ENCODE peak calls at places on chromosomes 2 and 18, in five cellular contexts. One of them, this sample, is unnamed.
A peak's percentile ranks its signal among the peaks of the same experiment; 100 is the strongest.

GRCh38 chr2:15794608-15795134 is 145.7 kb upstream of the MYCN start:
- DNase-seq in Panc1: no peak
- DNase-seq in mucosa of descending colon: no peak
- DNase-seq in body of pancreas: no peak
- DNase-seq in endothelial cell of umbilical vein: no peak
- DNase-seq in this sample: no peak

GRCh38 chr2:188292446-188293239 is 969 bp downstream of the GULP1 start:
- DNase-seq in Panc1: peak; percentile 78
- DNase-seq in mucosa of descending colon: peak; percentile 76
- DNase-seq in body of pancreas: peak; percentile 87
- DNase-seq in endothelial cell of umbilical vein: peak; percentile 91
- DNase-seq in this sample: peak; percentile 73

GRCh38 chr18:63070750-63071502 is 248.6 kb downstream of the BCL2 start:
- DNase-seq in Panc1: no peak
- DNase-seq in mucosa of descending colon: no peak
- DNase-seq in body of pancreas: no peak
- DNase-seq in endothelial cell of umbilical vein: no peak
- DNase-seq in this sample: no peak

GRCh38 chr2:86482034-86482433 is 40.9 kb downstream of the KDM3A start:
- DNase-seq in Panc1: no peak
- DNase-seq in mucosa of descending colon: no peak
- DNase-seq in body of pancreas: no peak
- DNase-seq in endothelial cell of umbilical vein: no peak
- DNase-seq in this sample: peak; percentile 57

GRCh38 chr2:186911551-186912085 is 62.6 kb upstream of the ZSWIM2 start:
- DNase-seq in Panc1: no peak
- DNase-seq in mucosa of descending colon: no peak
- DNase-seq in body of pancreas: no peak
- DNase-seq in endothelial cell of umbilical vein: no peak
- DNase-seq in this sample: no peak

GRCh38 chr2:108611021-108611420 is 76.8 kb downstream of the LIMS1 start:
- DNase-seq in Panc1: no peak
- DNase-seq in mucosa of descending colon: no peak
- DNase-seq in body of pancreas: no peak
- DNase-seq in endothelial cell of umbilical vein: no peak
- DNase-seq in this sample: no peak

GRCh38 chr2:80086831-80087230 is 217.7 kb downstream of the LRRTM1 start:
- DNase-seq in Panc1: no peak
- DNase-seq in mucosa of descending colon: no peak
- DNase-seq in body of pancreas: no peak
- DNase-seq in endothelial cell of umbilical vein: no peak
- DNase-seq in this sample: peak; percentile 4

GRCh38 chr2:47422016-47422415 is 19.1 kb downstream of the MSH2 start:
- DNase-seq in Panc1: no peak
- DNase-seq in mucosa of descending colon: no peak
- DNase-seq in body of pancreas: no peak
- DNase-seq in endothelial cell of umbilical vein: no peak
- DNase-seq in this sample: no peak

GRCh38 chr2:240820014-240820606 is at the start of gene KIF1A:
- DNase-seq in Panc1: no peak
- DNase-seq in mucosa of descending colon: no peak
- DNase-seq in body of pancreas: peak; percentile 71
- DNase-seq in endothelial cell of umbilical vein: no peak
- DNase-seq in this sample: no peak

GRCh38 chr18:79490593-79491551 is 95.1 kb downstream of the NFATC1 start:
- DNase-seq in Panc1: no peak
- DNase-seq in mucosa of descending colon: peak; percentile 41
- DNase-seq in body of pancreas: no peak
- DNase-seq in endothelial cell of umbilical vein: no peak
- DNase-seq in this sample: no peak

GRCh38 chr18:45540146-45540545 is 75.1 kb upstream of the SLC14A2 start:
- DNase-seq in Panc1: no peak
- DNase-seq in mucosa of descending colon: no peak
- DNase-seq in body of pancreas: no peak
- DNase-seq in endothelial cell of umbilical vein: no peak
- DNase-seq in this sample: no peak

GRCh38 chr2:18645315-18645714 is 55.9 kb upstream of the NT5C1B start:
- DNase-seq in Panc1: no peak
- DNase-seq in mucosa of descending colon: no peak
- DNase-seq in body of pancreas: no peak
- DNase-seq in endothelial cell of umbilical vein: no peak
- DNase-seq in this sample: peak; percentile 71

GRCh38 chr18:74497308-74497640 is 1.1 kb downstream of the CNDP2 start:
- DNase-seq in Panc1: no peak
- DNase-seq in mucosa of descending colon: no peak
- DNase-seq in body of pancreas: no peak
- DNase-seq in endothelial cell of umbilical vein: no peak
- DNase-seq in this sample: no peak

GRCh38 chr2:22929998-22930397 is 455.0 kb upstream of the KLHL29 start:
- DNase-seq in Panc1: no peak
- DNase-seq in mucosa of descending colon: no peak
- DNase-seq in body of pancreas: no peak
- DNase-seq in endothelial cell of umbilical vein: no peak
- DNase-seq in this sample: no peak

GRCh38 chr2:45068643-45069140 is 59.4 kb upstream of the SIX2 start:
- DNase-seq in Panc1: no peak
- DNase-seq in mucosa of descending colon: no peak
- DNase-seq in body of pancreas: no peak
- DNase-seq in endothelial cell of umbilical vein: no peak
- DNase-seq in this sample: peak; percentile 47

GRCh38 chr18:42636309-42636708 is 479.2 kb downstream of the RIT2 start:
- DNase-seq in Panc1: no peak
- DNase-seq in mucosa of descending colon: no peak
- DNase-seq in body of pancreas: peak; percentile 2
- DNase-seq in endothelial cell of umbilical vein: no peak
- DNase-seq in this sample: no peak

GRCh38 chr2:237253046-237253723 is 160.8 kb downstream of the COL6A3 start:
- DNase-seq in Panc1: peak; percentile 51
- DNase-seq in mucosa of descending colon: no peak
- DNase-seq in body of pancreas: no peak
- DNase-seq in endothelial cell of umbilical vein: no peak
- DNase-seq in this sample: peak; percentile 73

GRCh38 chr18:9017170-9017899 is 85.2 kb upstream of the NDUFV2 start:
- DNase-seq in Panc1: peak; percentile 73
- DNase-seq in mucosa of descending colon: peak; percentile 76
- DNase-seq in body of pancreas: peak; percentile 47
- DNase-seq in endothelial cell of umbilical vein: peak; percentile 87
- DNase-seq in this sample: peak; percentile 96

GRCh38 chr2:152962446-152962845 is 244.0 kb downstream of the ARL6IP6 start:
- DNase-seq in Panc1: no peak
- DNase-seq in mucosa of descending colon: no peak
- DNase-seq in body of pancreas: no peak
- DNase-seq in endothelial cell of umbilical vein: no peak
- DNase-seq in this sample: peak; percentile 59

GRCh38 chr2:228917195-228917594 is 353.9 kb downstream of the PID1 start:
- DNase-seq in Panc1: no peak
- DNase-seq in mucosa of descending colon: no peak
- DNase-seq in body of pancreas: no peak
- DNase-seq in endothelial cell of umbilical vein: no peak
- DNase-seq in this sample: no peak

GRCh38 chr2:17864676-17865075 is 13.8 kb upstream of the KCNS3 start:
- DNase-seq in Panc1: no peak
- DNase-seq in mucosa of descending colon: no peak
- DNase-seq in body of pancreas: no peak
- DNase-seq in endothelial cell of umbilical vein: no peak
- DNase-seq in this sample: no peak

GRCh38 chr18:24982831-24983230 is 369.1 kb downstream of the ZNF521 start:
- DNase-seq in Panc1: no peak
- DNase-seq in mucosa of descending colon: no peak
- DNase-seq in body of pancreas: no peak
- DNase-seq in endothelial cell of umbilical vein: peak; percentile 31
- DNase-seq in this sample: peak; percentile 35

GRCh38 chr18:35441857-35442595 is 55.7 kb downstream of the INO80C start:
- DNase-seq in Panc1: no peak
- DNase-seq in mucosa of descending colon: no peak
- DNase-seq in body of pancreas: no peak
- DNase-seq in endothelial cell of umbilical vein: no peak
- DNase-seq in this sample: peak; percentile 86

GRCh38 chr2:223055140-223055539 is 3.1 kb downstream of the KCNE4 start:
- DNase-seq in Panc1: no peak
- DNase-seq in mucosa of descending colon: no peak
- DNase-seq in body of pancreas: peak; percentile 68
- DNase-seq in endothelial cell of umbilical vein: peak; percentile 74
- DNase-seq in this sample: no peak

GRCh38 chr2:55019547-55020258 is 30.5 kb downstream of the RTN4 start:
- DNase-seq in Panc1: no peak
- DNase-seq in mucosa of descending colon: no peak
- DNase-seq in body of pancreas: no peak
- DNase-seq in endothelial cell of umbilical vein: peak; percentile 28
- DNase-seq in this sample: peak; percentile 19

GRCh38 chr2:226477221-226478120 is 322.1 kb downstream of the IRS1 start:
- DNase-seq in Panc1: no peak
- DNase-seq in mucosa of descending colon: no peak
- DNase-seq in body of pancreas: no peak
- DNase-seq in endothelial cell of umbilical vein: no peak
- DNase-seq in this sample: no peak

GRCh38 chr2:9311488-9311887 is 104.9 kb downstream of the ASAP2 start:
- DNase-seq in Panc1: no peak
- DNase-seq in mucosa of descending colon: no peak
- DNase-seq in body of pancreas: peak; percentile 24
- DNase-seq in endothelial cell of umbilical vein: no peak
- DNase-seq in this sample: peak; percentile 89

GRCh38 chr2:235200216-235200615 is 248.4 kb downstream of the SH3BP4 start:
- DNase-seq in Panc1: no peak
- DNase-seq in mucosa of descending colon: no peak
- DNase-seq in body of pancreas: no peak
- DNase-seq in endothelial cell of umbilical vein: no peak
- DNase-seq in this sample: no peak

GRCh38 chr18:44537521-44537920 is 143.2 kb upstream of the SETBP1 start:
- DNase-seq in Panc1: no peak
- DNase-seq in mucosa of descending colon: no peak
- DNase-seq in body of pancreas: no peak
- DNase-seq in endothelial cell of umbilical vein: peak; percentile 81
- DNase-seq in this sample: peak; percentile 97

GRCh38 chr2:230811508-230811907 is 53.2 kb upstream of the ITM2C start:
- DNase-seq in Panc1: no peak
- DNase-seq in mucosa of descending colon: no peak
- DNase-seq in body of pancreas: no peak
- DNase-seq in endothelial cell of umbilical vein: no peak
- DNase-seq in this sample: no peak

GRCh38 chr18:79050005-79050404 is 19.2 kb upstream of the ATP9B start:
- DNase-seq in Panc1: no peak
- DNase-seq in mucosa of descending colon: no peak
- DNase-seq in body of pancreas: no peak
- DNase-seq in endothelial cell of umbilical vein: no peak
- DNase-seq in this sample: no peak

GRCh38 chr2:137862651-137863050 is 101.6 kb upstream of the HNMT start:
- DNase-seq in Panc1: no peak
- DNase-seq in mucosa of descending colon: no peak
- DNase-seq in body of pancreas: no peak
- DNase-seq in endothelial cell of umbilical vein: no peak
- DNase-seq in this sample: no peak

GRCh38 chr18:44298566-44298965 is 382.1 kb upstream of the SETBP1 start:
- DNase-seq in Panc1: no peak
- DNase-seq in mucosa of descending colon: no peak
- DNase-seq in body of pancreas: no peak
- DNase-seq in endothelial cell of umbilical vein: no peak
- DNase-seq in this sample: no peak

GRCh38 chr2:46171996-46172546 is 125.1 kb upstream of the EPAS1 start:
- DNase-seq in Panc1: no peak
- DNase-seq in mucosa of descending colon: no peak
- DNase-seq in body of pancreas: no peak
- DNase-seq in endothelial cell of umbilical vein: no peak
- DNase-seq in this sample: peak; percentile 96

GRCh38 chr2:127164761-127165538 is 55.1 kb downstream of the CYP27C1 start:
- DNase-seq in Panc1: no peak
- DNase-seq in mucosa of descending colon: no peak
- DNase-seq in body of pancreas: no peak
- DNase-seq in endothelial cell of umbilical vein: no peak
- DNase-seq in this sample: no peak

GRCh38 chr2:109494351-109494750 is 119.4 kb downstream of the SEPTIN10 start:
- DNase-seq in Panc1: no peak
- DNase-seq in mucosa of descending colon: no peak
- DNase-seq in body of pancreas: no peak
- DNase-seq in endothelial cell of umbilical vein: no peak
- DNase-seq in this sample: no peak

GRCh38 chr2:181364492-181365175 is 92.6 kb upstream of the ITGA4 start:
- DNase-seq in Panc1: no peak
- DNase-seq in mucosa of descending colon: no peak
- DNase-seq in body of pancreas: no peak
- DNase-seq in endothelial cell of umbilical vein: no peak
- DNase-seq in this sample: no peak
- H3K4me3 ChIP-seq in Panc1: no peak overlapping the region
- H3K4me3 ChIP-seq in mucosa of descending colon: no peak overlapping the region
- H3K4me3 ChIP-seq in body of pancreas: no peak overlapping the region
- H3K4me3 ChIP-seq in endothelial cell of umbilical vein: no peak overlapping the region
- H3K4me3 ChIP-seq in this sample: no peak overlapping the region

DNA sequence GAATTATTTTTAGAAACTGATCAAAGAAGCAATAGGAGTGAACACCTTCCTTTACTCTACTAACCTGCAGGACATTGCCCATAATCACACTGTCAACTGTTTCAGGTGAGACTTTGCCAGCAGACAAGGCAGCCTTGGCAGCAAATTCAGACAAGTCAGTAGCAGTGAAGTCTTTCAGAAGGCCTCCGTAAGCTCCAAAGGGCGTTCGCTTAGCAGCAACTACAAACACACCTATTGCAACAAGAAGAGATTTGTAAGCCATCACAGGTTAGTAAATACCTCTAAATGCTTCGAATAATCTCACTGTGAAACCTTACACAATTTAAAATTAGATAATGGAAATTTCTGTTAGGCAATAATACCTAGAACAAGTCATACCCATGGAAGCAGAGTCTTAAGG is 10.7 kb downstream of the ACAA2 start:
- DNase-seq in Panc1: no peak
- DNase-seq in mucosa of descending colon: no peak
- DNase-seq in body of pancreas: peak; percentile 16
- DNase-seq in endothelial cell of umbilical vein: no peak
- DNase-seq in this sample: no peak
- H3K4me3 ChIP-seq in Panc1: no peak overlapping the region
- H3K4me3 ChIP-seq in mucosa of descending colon: no peak overlapping the region
- H3K4me3 ChIP-seq in body of pancreas: no peak overlapping the region
- H3K4me3 ChIP-seq in endothelial cell of umbilical vein: no peak overlapping the region
- H3K4me3 ChIP-seq in this sample: no peak overlapping the region

GRCh38 chr2:43725711-43726246 is 48.1 kb upstream of the DYNC2LI1 start:
- DNase-seq in Panc1: no peak
- DNase-seq in mucosa of descending colon: no peak
- DNase-seq in body of pancreas: no peak
- DNase-seq in endothelial cell of umbilical vein: no peak
- DNase-seq in this sample: no peak

GRCh38 chr2:43727634-43728014 is 46.2 kb upstream of the DYNC2LI1 start:
- DNase-seq in Panc1: no peak
- DNase-seq in mucosa of descending colon: no peak
- DNase-seq in body of pancreas: no peak
- DNase-seq in endothelial cell of umbilical vein: no peak
- DNase-seq in this sample: no peak

GRCh38 chr2:43729775-43730174 is 44.1 kb upstream of the DYNC2LI1 start:
- DNase-seq in Panc1: no peak
- DNase-seq in mucosa of descending colon: no peak
- DNase-seq in body of pancreas: no peak
- DNase-seq in endothelial cell of umbilical vein: no peak
- DNase-seq in this sample: no peak

GRCh38 chr2:43724728-43725526 is 48.7 kb upstream of the C1GALT1C1L start:
- DNase-seq in Panc1: no peak
- DNase-seq in mucosa of descending colon: no peak
- DNase-seq in body of pancreas: no peak
- DNase-seq in endothelial cell of umbilical vein: no peak
- DNase-seq in this sample: no peak
- H3K4me3 ChIP-seq in Panc1: no peak overlapping the region
- H3K4me3 ChIP-seq in mucosa of descending colon: no peak overlapping the region
- H3K4me3 ChIP-seq in body of pancreas: no peak overlapping the region
- H3K4me3 ChIP-seq in endothelial cell of umbilical vein: no peak overlapping the region
- H3K4me3 ChIP-seq in this sample: no peak overlapping the region

GRCh38 chr2:168246483-168247340 is 683 bp downstream of the STK39 start:
- DNase-seq in Panc1: no peak
- DNase-seq in mucosa of descending colon: peak; percentile 87
- DNase-seq in body of pancreas: peak; percentile 80
- DNase-seq in endothelial cell of umbilical vein: peak; percentile 53
- DNase-seq in this sample: peak; percentile 72
- H3K4me3 ChIP-seq in Panc1: peak overlapping the region; percentile 90
- H3K4me3 ChIP-seq in mucosa of descending colon: peak overlapping the region; percentile 50
- H3K4me3 ChIP-seq in body of pancreas: peak overlapping the region; percentile 69
- H3K4me3 ChIP-seq in endothelial cell of umbilical vein: peak overlapping the region; percentile 74
- H3K4me3 ChIP-seq in this sample: peak overlapping the region; percentile 56